ENCODE peak calls at places on chromosome 14, in four cellular contexts. U is astrocyte of the spinal cord, X is body of pancreas, V is AG10803. P is an unnamed sample.
A peak's percentile ranks its signal among the peaks of the same experiment; 100 is the strongest.

GRCh38 chr14:75711134-75711795 is 50.2 kb downstream of the TTLL5 start:
- DNase-seq in V (peak; percentile 71), X (peak; percentile 56), U (peak; percentile 77), P (peak; percentile 61)

GRCh38 chr14:59332727-59333126 is 132.5 kb downstream of the GPR135 start:
- DNase-seq in V (peak; percentile 89), U (peak; percentile 91), X (no peak), P (no peak)

GRCh38 chr14:30389134-30389900 is 169.6 kb upstream of the G2E3 start:
- DNase-seq in V (peak; percentile 19), U (peak; percentile 8), X (peak; percentile 71), P (no peak)

GRCh38 chr14:52802597-52802996 is 11.2 kb upstream of the GNPNAT1 start:
- DNase-seq in X (no peak), U (peak; percentile 56), V (peak; percentile 55), P (no peak)

GRCh38 chr14:54116972-54117371 is 160.3 kb upstream of the BMP4 start:
- DNase-seq in X (no peak), V (no peak), U (peak; percentile 38), P (no peak)

GRCh38 chr14:54038724-54039123 is 82.1 kb upstream of the BMP4 start:
- DNase-seq in V (no peak), X (no peak), U (no peak), P (no peak)

GRCh38 chr14:67538501-67538900 is 5.4 kb downstream of the PLEKHH1 start:
- DNase-seq in U (no peak), X (no peak), V (no peak), P (no peak)

GRCh38 chr14:56549721-56550120 is 29.9 kb upstream of the TMEM260 start:
- DNase-seq in X (no peak), V (no peak), U (peak; percentile 31), P (no peak)

GRCh38 chr14:59882957-59883356 is 12.4 kb upstream of the RTN1 start:
- DNase-seq in V (no peak), U (no peak), X (no peak), P (no peak)

GRCh38 chr14:69574954-69575295 is 254 bp upstream of the CCDC177 start:
- DNase-seq in U (no peak), X (no peak), V (no peak), P (no peak)

GRCh38 chr14:69573205-69573840 is 1.3 kb downstream of the CCDC177 start:
- DNase-seq in X (no peak), U (no peak), V (no peak), P (no peak)

GRCh38 chr14:69572634-69573135 is 2.0 kb downstream of the CCDC177 start:
- DNase-seq in X (no peak), V (no peak), U (no peak), P (no peak)

GRCh38 chr14:69573841-69574265 is 818 bp downstream of the CCDC177 start:
- DNase-seq in V (no peak), X (no peak), U (no peak), P (no peak)

GRCh38 chr14:69574266-69574953 is at the start of gene CCDC177:
- DNase-seq in X (peak; percentile 62), V (peak; percentile 22), U (peak; percentile 46), P (peak; percentile 68)
- TF ChIP-seq CTCF in X (peak; percentile 68), V (peak; percentile 92), U (peak; percentile 98), P (peak; percentile 86)

DNA sequence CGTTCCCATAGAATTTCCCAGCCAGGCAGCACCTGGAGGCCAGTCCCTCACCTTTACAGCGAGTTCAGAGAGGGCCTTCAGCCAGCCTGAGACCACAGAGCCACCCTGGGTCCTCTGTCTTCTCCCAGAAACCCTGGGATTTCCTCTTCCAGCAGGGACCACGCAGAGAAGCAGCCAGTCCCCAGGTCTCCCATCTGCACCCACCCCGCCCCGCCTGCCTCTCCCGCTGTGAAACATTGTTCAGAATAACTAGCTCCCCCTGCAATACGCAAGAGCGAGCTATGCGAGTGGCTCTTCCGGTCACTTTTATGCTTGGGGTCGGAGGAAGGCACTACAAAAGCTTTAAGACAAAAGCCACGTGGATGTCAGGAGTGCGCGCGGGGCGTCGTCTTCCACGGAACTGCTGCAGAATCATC is 77.8 kb downstream of the SERPINA3 start:
- DNase-seq in X (no peak), V (no peak), U (no peak), P (no peak)
- H3K4me3 ChIP-seq in X (no peak overlapping the region), V (no peak overlapping the region), U (no peak overlapping the region), P (no peak overlapping the region)

GRCh38 chr14:36553650-36554260 is 28.7 kb downstream of the NKX2-8 start:
- DNase-seq in U (peak; percentile 57), X (peak; percentile 32), V (peak; percentile 59), P (peak; percentile 52)

GRCh38 chr14:36555998-36556743 is 26.2 kb downstream of the NKX2-8 start:
- DNase-seq in U (no peak), X (no peak), V (no peak), P (no peak)

GRCh38 chr14:36556811-36557433 is 25.5 kb downstream of the NKX2-8 start:
- DNase-seq in U (peak; percentile 15), V (peak; percentile 11), X (peak; percentile 37), P (peak; percentile 20)
- TF ChIP-seq CTCF in U (peak; percentile 88), V (peak; percentile 86), X (peak; percentile 69), P (peak; percentile 64)

DNA sequence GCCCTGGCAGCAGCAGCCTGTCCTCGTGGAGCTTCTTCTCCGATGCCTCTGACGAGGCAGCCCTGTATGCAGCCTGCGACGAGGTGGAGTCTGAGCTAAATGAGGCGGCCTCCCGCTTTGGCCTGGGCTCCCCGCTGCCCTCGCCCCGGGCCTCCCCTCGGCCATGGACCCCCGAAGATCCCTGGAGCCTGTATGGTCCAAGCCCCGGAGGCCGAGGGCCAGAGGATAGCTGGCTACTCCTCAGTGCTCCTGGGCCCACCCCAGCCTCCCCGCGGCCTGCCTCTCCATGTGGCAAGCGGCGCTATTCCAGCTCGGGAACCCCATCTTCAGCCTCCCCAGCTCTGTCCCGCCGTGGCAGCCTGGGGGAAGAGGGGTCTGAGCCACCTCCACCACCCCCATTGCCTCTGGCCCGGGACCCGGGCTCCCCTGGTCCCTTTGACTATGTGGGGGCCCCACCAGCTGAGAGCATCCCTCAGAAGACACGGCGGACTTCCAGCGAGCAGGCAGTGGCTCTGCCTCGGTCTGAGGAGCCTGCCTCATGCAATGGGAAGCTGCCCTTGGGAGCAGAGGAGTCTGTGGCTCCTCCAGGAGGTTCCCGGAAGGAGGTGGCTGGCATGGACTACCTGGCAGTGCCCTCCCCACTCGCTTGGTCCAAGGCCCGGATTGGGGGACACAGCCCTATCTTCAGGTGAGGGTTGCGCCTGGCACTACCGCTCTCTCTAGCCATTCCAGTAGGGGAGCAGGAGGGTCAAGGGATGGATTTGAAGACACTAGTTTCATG is 2.1 kb downstream of the NFATC4 start:
- DNase-seq in V (no peak), U (no peak), X (no peak), P (no peak)
- H3K4me3 ChIP-seq in V (peak overlapping the region; percentile 88), U (no peak overlapping the region), X (no peak overlapping the region), P (no peak overlapping the region)

GRCh38 chr14:73802431-73803188 is 49.0 kb upstream of the PTGR2 start:
- DNase-seq in X (no peak), V (no peak), U (no peak), P (no peak)
- TF ChIP-seq CTCF in X (no peak), V (no peak), U (no peak), P (no peak)

DNA sequence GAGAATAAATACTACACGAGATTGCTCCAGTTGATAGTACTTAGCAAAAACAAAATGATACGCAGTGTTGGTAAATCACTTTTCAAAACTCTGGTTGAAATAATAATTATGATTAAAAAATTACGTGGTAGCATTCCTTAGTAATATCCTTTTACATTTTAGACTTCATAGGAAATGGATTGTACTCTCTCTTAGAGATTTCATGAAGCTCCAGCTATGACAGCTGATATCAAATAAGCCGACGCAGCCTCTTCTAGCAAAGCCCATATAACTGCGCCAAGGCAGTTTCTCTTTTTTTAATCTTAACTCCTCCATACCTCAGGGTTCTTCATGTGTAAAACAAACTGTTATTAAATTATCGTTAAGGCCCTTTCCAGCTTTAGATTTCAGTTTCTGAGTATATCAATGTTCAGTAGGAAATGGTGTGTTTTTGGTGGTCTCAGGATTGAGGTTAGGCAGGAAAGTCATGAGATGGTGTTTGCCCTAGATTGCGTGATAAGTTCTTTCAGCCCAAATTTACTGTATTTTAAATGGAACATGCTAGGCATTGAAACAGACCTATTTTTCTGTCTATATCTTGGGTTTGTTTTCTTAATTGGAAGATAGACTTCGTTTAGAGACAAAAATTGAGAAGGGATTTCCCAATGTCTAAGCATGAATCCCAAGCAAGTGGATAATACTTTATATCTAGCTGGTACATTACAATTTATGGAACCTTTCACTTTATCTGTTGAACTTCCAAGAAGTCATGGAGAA is 893 bp upstream of the CFL2 start:
- DNase-seq in X (no peak), V (no peak), U (no peak), P (no peak)
- H3K4me3 ChIP-seq in X (no peak overlapping the region), V (peak overlapping the region; percentile 81), U (peak overlapping the region; percentile 84), P (peak overlapping the region; percentile 85)

GRCh38 chr14:63308723-63309317 is 9.9 kb downstream of the GPHB5 start:
- DNase-seq in X (peak; percentile 27), U (no peak), V (peak; percentile 8), P (peak; percentile 55)
- TF ChIP-seq CTCF in X (peak; percentile 22), U (peak; percentile 76), V (peak; percentile 60), P (peak; percentile 58)

DNA sequence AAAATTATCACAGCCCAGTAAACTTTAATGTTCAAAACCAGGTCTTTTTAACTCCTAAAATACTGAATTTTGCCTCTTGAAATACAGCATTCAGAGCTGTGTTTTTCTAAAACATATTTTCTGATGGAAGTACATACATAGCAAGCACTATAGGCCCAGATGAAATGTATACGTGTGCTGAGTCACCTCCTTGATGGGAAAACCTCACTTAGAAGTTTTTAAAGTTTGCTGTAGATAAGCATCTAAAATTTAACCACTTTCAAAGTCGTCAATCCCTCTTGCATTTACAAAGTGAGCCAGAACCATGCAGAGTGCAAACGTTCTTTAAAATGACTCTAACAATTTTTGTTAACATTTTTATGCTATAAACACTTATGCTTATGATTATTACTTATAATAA is 618.8 kb downstream of the RPS29 start:
- DNase-seq in X (no peak), V (no peak), U (no peak), P (no peak)
- H3K4me3 ChIP-seq in X (no peak overlapping the region), V (no peak overlapping the region), U (no peak overlapping the region), P (no peak overlapping the region)

GRCh38 chr14:106879241-106879640 is 1352.9 kb downstream of the TMEM121 start:
- DNase-seq in V (no peak), X (peak; percentile 47), U (no peak), P (peak; percentile 89)
- TF ChIP-seq CTCF in V (no peak), X (peak; percentile 40), U (no peak), P (peak; percentile 93)

P was measured in GM12865.